ENCODE peak calls at places on chromosome 6, in eight cellular contexts. U is KBM-7; L is midbrain; R is AG10803; X is activated gamma-delta T cell treated with Interleukin-2 at 50 U/mL for 16 hours; S is ACHN; K is stimulated activated CD8-positive, alpha-beta memory T cell treated with anti-CD3 and anti-CD28 coated beads, Interleukin-7, amount 100 ng/mL, for 48 hours; Y is mammary epithelial cell. O is an unnamed sample.

GRCh38 chr6:46137387-46137786 is 7.6 kb downstream of the ENPP4 start:
- DNase-seq in L (no peak), K (no peak), S (no peak), Y (no peak), R (no peak), U (no peak), X (no peak), O (no peak)

GRCh38 chr6:126804255-126805064 is 314.0 kb upstream of the RSPO3 start:
- DNase-seq in Y (peak), U (peak), S (peak), L (peak), R (peak), X (no peak), K (no peak), O (no peak)

GRCh38 chr6:1917628-1918371 is 308.1 kb downstream of the FOXC1 start:
- DNase-seq in U (no peak), S (peak), K (peak), X (no peak), L (no peak), Y (peak), R (peak), O (no peak)

GRCh38 chr6:56802570-56802969 is 152.3 kb upstream of the BEND6 start:
- DNase-seq in U (no peak), Y (peak), R (peak), S (no peak), K (no peak), L (no peak), X (no peak), O (no peak)

GRCh38 chr6:123329337-123329736 is 307.4 kb downstream of the TRDN start:
- DNase-seq in K (no peak), Y (no peak), S (no peak), R (no peak), U (no peak), X (no peak), L (no peak), O (no peak)

GRCh38 chr6:159180001-159180400 is 10.8 kb downstream of the FNDC1 start:
- DNase-seq in S (no peak), Y (no peak), U (no peak), R (peak), L (no peak), X (no peak), K (no peak), O (no peak)

GRCh38 chr6:125943528-125944433 is 12.8 kb upstream of the HINT3 start:
- DNase-seq in X (no peak), K (no peak), Y (no peak), L (no peak), R (no peak), S (no peak), U (no peak), O (no peak)

GRCh38 chr6:132161283-132161682 is 210.1 kb upstream of the CCN2 start:
- DNase-seq in S (peak), R (peak), Y (peak), K (no peak), X (no peak), L (peak), U (peak), O (no peak)

GRCh38 chr6:105482227-105482839 is 79.5 kb upstream of the PREP start:
- DNase-seq in K (no peak), X (no peak), S (peak), R (peak), L (peak), U (peak), Y (no peak), O (no peak)

GRCh38 chr6:18265099-18265372 is 706 bp upstream of the DEK start:
- DNase-seq in S (no peak), Y (no peak), K (no peak), X (no peak), R (no peak), U (no peak), L (no peak), O (no peak)

GRCh38 chr6:1787894-1788293 is 178.2 kb downstream of the FOXC1 start:
- DNase-seq in U (no peak), S (no peak), R (peak), Y (peak), K (no peak), L (no peak), X (no peak), O (no peak)

GRCh38 chr6:1810880-1811279 is 201.2 kb downstream of the FOXC1 start:
- DNase-seq in K (no peak), S (no peak), R (no peak), X (no peak), L (no peak), U (no peak), Y (no peak), O (no peak)

GRCh38 chr6:119327810-119328209 is 21.8 kb downstream of the MAN1A1 start:
- DNase-seq in S (no peak), U (no peak), Y (no peak), L (no peak), R (no peak), K (no peak), X (no peak), O (no peak)

GRCh38 chr6:91366781-91367180 is 779.9 kb upstream of the MAP3K7 start:
- DNase-seq in R (no peak), K (no peak), L (no peak), S (no peak), Y (no peak), U (no peak), X (no peak), O (peak)

GRCh38 chr6:152458648-152459047 is 178.5 kb downstream of the SYNE1 start:
- DNase-seq in S (no peak), R (peak), U (no peak), K (no peak), X (no peak), L (no peak), Y (no peak), O (no peak)

GRCh38 chr6:32114853-32115252 is 5.7 kb upstream of the TNXB start:
- DNase-seq in S (no peak), R (peak), Y (no peak), U (no peak), K (no peak), X (no peak), L (no peak), O (no peak)

GRCh38 chr6:167558213-167558869 is 233.5 kb downstream of the TTLL2 start:
- DNase-seq in R (no peak), X (no peak), K (no peak), L (no peak), S (no peak), U (no peak), Y (no peak), O (no peak)

GRCh38 chr6:5435449-5435848 is 174.1 kb downstream of the FARS2 start:
- DNase-seq in L (no peak), Y (no peak), U (no peak), K (no peak), S (no peak), X (no peak), R (peak), O (no peak)

GRCh38 chr6:134173936-134174789 is 121.7 kb upstream of the SLC2A12 start:
- DNase-seq in Y (peak), R (peak), X (peak), L (peak), S (peak), U (peak), K (peak), O (no peak)

GRCh38 chr6:106300020-106300772 is 25.4 kb downstream of the ATG5 start:
- DNase-seq in U (no peak), Y (no peak), K (no peak), R (no peak), L (no peak), X (no peak), S (no peak), O (no peak)

GRCh38 chr6:133778414-133778813 is 110.5 kb upstream of the TCF21 start:
- DNase-seq in R (peak), S (no peak), X (no peak), Y (peak), U (no peak), L (no peak), K (no peak), O (no peak)

GRCh38 chr6:82348130-82348529 is 15.5 kb upstream of the TPBG start:
- DNase-seq in U (no peak), R (no peak), S (peak), Y (no peak), X (no peak), K (no peak), L (no peak), O (peak)

GRCh38 chr6:5302220-5302946 is 41.1 kb downstream of the FARS2 start:
- DNase-seq in S (peak), U (no peak), K (peak), L (no peak), R (no peak), X (no peak), Y (no peak), O (no peak)

GRCh38 chr6:119322715-119323350 is 26.7 kb downstream of the MAN1A1 start:
- DNase-seq in Y (no peak), S (no peak), X (peak), U (no peak), R (no peak), L (no peak), K (no peak), O (no peak)